ENCODE peak calls at places on chromosomes 16 and 17, in five cellular contexts. K is fibroblast of the aortic adventitia; N is stimulated activated CD8-positive, alpha-beta memory T cell treated with anti-CD3 and anti-CD28 coated beads, Interleukin-4, amount 100 ng/mL, for 24 hours; V is NCI-H1092 treated with DMSO at 0.1 percent for 48 hours; H is retinal pigment epithelial cell. M is an unnamed sample.

GRCh38 chr17:32588135-32588534 is 101.3 kb downstream of the CDK5R1 start:
- DNase-seq in V (no peak), H (no peak), K (no peak), N (no peak), M (no peak)

GRCh38 chr16:35602116-35602515 is 2142.7 kb downstream of the TP53TG3F start:
- DNase-seq in V (no peak), N (no peak), K (no peak), H (no peak), M (no peak)

GRCh38 chr17:8807070-8807550 is 7.9 kb upstream of the MFSD6L start:
- DNase-seq in N (no peak), V (no peak), K (no peak), H (no peak), M (peak; percentile 53)

GRCh38 chr17:70365098-70365583 is 195.8 kb downstream of the KCNJ2 start:
- DNase-seq in V (no peak), K (peak; percentile 11), H (no peak), N (no peak), M (peak; percentile 83)

GRCh38 chr17:21007646-21008045 is 35.2 kb downstream of the USP22 start:
- DNase-seq in H (no peak), V (no peak), N (no peak), K (no peak), M (no peak)

GRCh38 chr17:41527076-41528023 is 758 bp downstream of the KRT19 start:
- DNase-seq in K (no peak), V (no peak), H (no peak), N (no peak), M (peak; percentile 47)

GRCh38 chr16:30063893-30064745 is 1.4 kb upstream of the ALDOA start:
- DNase-seq in K (peak; percentile 56), N (peak; percentile 58), V (peak; percentile 85), H (no peak), M (peak; percentile 55)

GRCh38 chr17:48997103-48997826 is at the start of gene IGF2BP1:
- DNase-seq in H (no peak), K (peak; percentile 43), V (no peak), N (no peak), M (peak; percentile 65)

GRCh38 chr17:30415491-30415890 is 36.8 kb downstream of the CPD start:
- DNase-seq in K (no peak), N (no peak), H (no peak), V (no peak), M (no peak)

GRCh38 chr17:66716236-66717026 is 118.5 kb upstream of the CACNG5 start:
- DNase-seq in K (peak; percentile 34), N (no peak), V (peak; percentile 58), H (no peak), M (peak; percentile 42)

GRCh38 chr16:26247063-26247462 is 555.3 kb downstream of the HS3ST4 start:
- DNase-seq in V (no peak), N (no peak), H (no peak), K (no peak), M (no peak)

GRCh38 chr17:49995055-49995738 is at the start of gene DLX3:
- DNase-seq in N (no peak), K (peak; percentile 70), V (peak; percentile 16), H (peak; percentile 32), M (peak; percentile 56)

GRCh38 chr16:67451704-67452435 is 20.9 kb downstream of the HSD11B2 start:
- DNase-seq in K (no peak), V (no peak), H (no peak), N (no peak), M (no peak)

GRCh38 chr17:73643012-73643845 is 1.0 kb downstream of the SDK2 start:
- DNase-seq in V (peak; percentile 81), H (no peak), K (no peak), N (no peak), M (no peak)

GRCh38 chr16:20023190-20023589 is 50.5 kb downstream of the GPR139 start:
- DNase-seq in K (peak; percentile 12), H (no peak), N (no peak), V (no peak), M (peak; percentile 1)